ENCODE peak calls at places on chromosomes 13 and 19, in five cellular contexts. L is mammary epithelial cell; G is left ventricle myocardium inferior; V is body of pancreas; Y is CD8-positive, alpha-beta T cell. I is an unnamed sample. For H3K4me1, the result is how much of the 10 kb centered on the place peaks cover.

GRCh38 chr19:51012661-51013190 is 6.8 kb downstream of the KLK10 start:
- DNase-seq in Y (no peak), G (no peak), V (no peak), L (no peak), I (no peak)

GRCh38 chr13:45541806-45542205 is 73.7 kb downstream of the ERICH6B start:
- DNase-seq in Y (no peak), G (no peak), V (no peak), L (no peak), I (no peak)

GRCh38 chr13:48783181-48783630 is 129.5 kb downstream of the CYSLTR2 start:
- DNase-seq in L (peak), Y (no peak), V (peak), G (peak), I (no peak)

GRCh38 chr13:110293037-110293436 is 13.9 kb downstream of the COL4A1 start:
- DNase-seq in Y (no peak), G (no peak), V (no peak), L (no peak), I (no peak)

GRCh38 chr13:100581504-100581903 is 7.1 kb downstream of the GGACT start:
- DNase-seq in G (no peak), Y (no peak), L (no peak), V (no peak), I (no peak)

GRCh38 chr19:29318581-29318980 is 105.6 kb upstream of the UQCRFS1 start:
- DNase-seq in G (no peak), L (no peak), V (no peak), Y (no peak), I (no peak)

GRCh38 chr19:44025217-44025936 is at the start of gene ZNF222:
- DNase-seq in L (peak), V (peak), Y (peak), G (peak), I (peak)

GRCh38 chr13:107678075-107678689 is 537.2 kb downstream of the LIG4 start:
- DNase-seq in G (no peak), L (no peak), V (no peak), Y (no peak), I (peak)

GRCh38 chr19:1672038-1672768 is 19.8 kb upstream of the TCF3 start:
- DNase-seq in Y (peak), L (no peak), V (no peak), G (no peak), I (peak)

GRCh38 chr13:112064222-112064621 is 2.7 kb upstream of the SOX1 start:
- DNase-seq in L (no peak), Y (no peak), G (no peak), V (no peak), I (no peak)

GRCh38 chr19:57914517-57914916 is 1.9 kb downstream of the ZNF417 start:
- DNase-seq in V (no peak), Y (no peak), G (no peak), L (no peak), I (no peak)

GRCh38 chr13:32624441-32624840 is 38.2 kb downstream of the PDS5B start:
- DNase-seq in G (no peak), L (no peak), V (no peak), Y (no peak), I (no peak)

GRCh38 chr19:1936916-1937610 is 3.9 kb upstream of the CSNK1G2 start:
- DNase-seq in V (no peak), Y (no peak), L (no peak), G (no peak), I (no peak)

GRCh38 chr19:11435057-11435832 is at the start of the genes ODAD3 and PRKCSH:
- DNase-seq in L (peak), Y (peak), G (peak), V (peak), I (peak)

GRCh38 chr13:44273991-44274810 is 99.4 kb upstream of the SERP2 start:
- DNase-seq in G (no peak), Y (peak), V (peak), L (no peak), I (no peak)

GRCh38 chr13:97834255-97834654 is 119.2 kb upstream of the IPO5 start:
- DNase-seq in V (no peak), L (no peak), Y (no peak), G (no peak), I (no peak)

GRCh38 chr13:46396341-46396740 is 9.3 kb upstream of the RUBCNL start:
- DNase-seq in V (no peak), G (no peak), Y (no peak), L (no peak), I (no peak)

GRCh38 chr19:54463531-54464043 is at the start of gene LENG9:
- DNase-seq in G (peak), Y (peak), V (peak), L (peak), I (peak)

DNA sequence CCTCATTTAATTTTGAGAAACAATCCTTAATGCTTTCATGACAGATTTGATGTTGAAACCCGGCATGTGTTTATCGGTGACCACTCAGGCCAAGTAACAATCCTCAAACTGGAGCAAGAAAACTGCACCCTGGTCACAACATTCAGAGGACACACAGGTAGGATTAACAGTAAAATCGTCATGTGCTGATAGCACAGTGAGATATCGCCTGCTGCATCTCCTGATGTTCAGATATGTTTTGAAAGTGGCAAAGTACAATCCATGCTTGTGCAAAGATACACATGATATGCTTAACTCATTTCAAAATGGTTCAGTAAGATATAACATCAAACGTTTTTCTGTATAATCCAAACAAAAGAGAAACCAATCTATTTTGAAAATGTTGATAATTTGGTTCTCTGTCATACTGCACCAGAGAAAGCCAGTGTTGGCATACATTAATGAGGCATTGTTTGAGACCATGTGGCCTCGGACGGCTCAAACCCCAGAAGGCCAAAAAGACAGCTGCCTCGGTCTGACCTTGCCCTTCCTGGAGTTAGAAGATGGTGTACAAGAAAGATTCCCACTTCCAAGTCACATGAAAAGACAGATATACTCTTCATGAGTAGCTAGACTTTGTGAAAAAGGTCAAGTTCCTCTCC is 76.2 kb downstream of the DHRS12 start:
- DNase-seq in Y (no peak), L (no peak), G (no peak), V (no peak), I (no peak)
- H3K4me1 ChIP-seq in Y (under half), L (under half), G (half or more), V (half or more), I (under half)

GRCh38 chr13:29315847-29316246 is 279.6 kb downstream of the SLC7A1 start:
- DNase-seq in G (no peak), Y (no peak), V (no peak), L (no peak), I (no peak)

DNA sequence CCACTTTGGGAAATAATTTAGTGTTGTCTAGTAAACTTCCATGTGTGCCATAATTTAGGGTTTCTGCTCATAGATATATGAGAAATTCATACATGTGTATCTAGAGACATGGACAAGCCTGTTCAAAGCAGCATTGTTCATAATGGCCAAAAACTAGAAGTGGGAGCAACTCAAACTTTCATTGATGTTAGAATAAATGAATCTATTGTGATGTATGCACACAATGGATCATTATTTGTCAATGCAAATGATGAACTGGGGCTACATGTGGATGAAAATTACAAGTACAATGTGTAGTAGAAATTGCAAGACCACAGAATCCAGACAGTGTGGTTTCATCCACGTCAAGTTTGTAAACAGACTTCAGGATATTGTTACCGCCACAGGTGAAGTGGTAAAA is 284.7 kb downstream of the SLC7A1 start:
- DNase-seq in V (no peak), Y (no peak), G (no peak), L (no peak), I (no peak)
- H3K4me3 ChIP-seq in V (no peak), Y (no peak), G (no peak), L (no peak), I (no peak)

DNA sequence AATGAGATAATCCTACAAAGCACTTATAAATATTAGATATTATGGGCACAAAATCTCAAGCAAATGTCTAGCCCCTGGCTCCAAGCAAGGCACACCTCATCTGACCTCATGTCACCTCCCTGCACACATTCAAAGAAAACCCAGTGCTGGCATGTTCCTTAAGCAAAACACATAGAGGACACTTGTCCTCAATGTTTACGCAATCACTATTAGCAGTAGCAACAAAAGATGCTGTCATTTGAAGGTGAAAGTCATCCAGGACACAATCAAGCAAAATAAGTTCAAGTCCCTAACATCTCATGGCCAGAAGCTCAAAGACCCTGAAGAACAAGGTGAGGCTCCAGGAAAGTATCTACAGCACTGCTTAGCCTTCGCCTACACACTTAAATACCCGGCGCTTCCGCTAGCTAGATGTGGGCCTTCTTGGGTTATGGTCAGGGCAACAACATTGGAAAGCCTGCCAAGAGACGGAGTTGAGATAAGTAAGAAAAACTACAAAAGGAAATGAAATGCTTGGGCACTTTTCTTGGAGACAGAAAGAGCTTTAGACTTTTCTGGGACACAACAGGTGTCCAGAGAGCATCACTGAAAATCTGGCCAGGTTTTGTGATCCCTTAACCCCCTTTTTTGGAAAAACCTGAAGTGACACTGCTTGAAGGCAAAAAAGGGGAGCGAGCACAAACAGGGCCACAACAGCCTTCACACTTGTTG is 85.7 kb downstream of the FOXO1 start:
- DNase-seq in G (no peak), Y (no peak), L (no peak), V (peak), I (no peak)
- H3K4me1 ChIP-seq in G (half or more), Y (half or more), L (under half), V (half or more), I (under half)

DNA sequence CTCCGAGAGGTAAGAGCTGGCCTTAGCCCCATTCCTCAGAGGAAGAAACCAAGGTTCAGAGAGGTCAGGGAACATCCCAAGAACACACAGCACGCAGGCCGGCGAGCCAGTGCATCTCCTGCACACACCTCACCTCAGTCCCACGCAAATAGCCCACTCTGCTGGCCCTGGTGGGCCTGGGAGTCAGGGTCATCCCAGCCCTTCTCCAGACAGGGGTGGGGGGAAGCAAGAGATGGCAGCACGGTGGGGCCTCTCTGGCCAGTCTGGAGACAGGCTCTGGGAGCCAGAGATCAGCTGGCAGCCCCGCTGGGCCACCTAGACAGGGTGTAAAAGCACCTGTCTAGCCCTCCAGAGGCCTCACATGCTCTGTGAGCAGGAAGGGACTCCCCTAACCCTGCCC is 26.8 kb downstream of the TUBA3C start:
- DNase-seq in Y (no peak), L (no peak), V (no peak), G (no peak), I (no peak)
- H3K4me3 ChIP-seq in Y (no peak), L (no peak), V (no peak), G (no peak), I (no peak)

GRCh38 chr19:12939908-12940533 is 1.6 kb downstream of the CALR start:
- DNase-seq in Y (no peak), L (no peak), G (no peak), V (no peak), I (no peak)
- H3K4me1 ChIP-seq in Y (under half), L (under half), G (half or more), V (half or more), I (under half)

GRCh38 chr19:42271045-42271419 is 2.0 kb downstream of the CIC start:
- DNase-seq in G (no peak), V (no peak), L (no peak), Y (no peak), I (no peak)
- H3K4me3 ChIP-seq in G (peak), V (no peak), L (peak), Y (peak), I (no peak)